ENCODE peak calls at places on chromosome 11, in eight cellular contexts. J, M, D, Z, R, H, F and I are unnamed samples.

GRCh38 chr11:19696073-19696472 is 16.6 kb upstream of the NAV2 start:
- DNase-seq in R (no peak), D (no peak), M (peak; percentile 73), Z (no peak), F (no peak), H (no peak), J (no peak), I (no peak)

GRCh38 chr11:113365895-113366294 is 21.7 kb upstream of the ANKK1 start:
- DNase-seq in F (no peak), M (no peak), J (no peak), R (no peak), D (no peak), H (no peak), Z (no peak), I (no peak)

GRCh38 chr11:111419181-111419580 is 40.1 kb upstream of the POU2AF1 start:
- DNase-seq in D (no peak), F (no peak), Z (no peak), R (no peak), M (no peak), H (no peak), J (no peak), I (no peak)

GRCh38 chr11:70186936-70187335 is 16.2 kb upstream of the FADD start:
- DNase-seq in J (no peak), D (no peak), H (no peak), Z (no peak), R (no peak), M (no peak), F (no peak), I (no peak)

GRCh38 chr11:1838077-1838425 is 730 bp upstream of the TNNI2 start:
- DNase-seq in Z (no peak), J (no peak), M (no peak), F (no peak), R (no peak), H (no peak), D (no peak), I (no peak)

GRCh38 chr11:67345949-67346819 is 7.2 kb downstream of the POLD4 start:
- DNase-seq in D (no peak), J (no peak), Z (no peak), M (peak; percentile 92), R (no peak), F (no peak), H (no peak), I (no peak)

GRCh38 chr11:34086554-34087278 is 18.7 kb upstream of the NAT10 start:
- DNase-seq in F (no peak), Z (no peak), J (no peak), H (no peak), R (no peak), M (no peak), D (no peak), I (no peak)

GRCh38 chr11:130189492-130190210 is 30.1 kb downstream of the ST14 start:
- DNase-seq in J (no peak), D (no peak), M (no peak), Z (no peak), F (no peak), R (no peak), H (no peak), I (no peak)

GRCh38 chr11:126231725-126232459 is 20.3 kb downstream of the FAM118B start:
- DNase-seq in Z (no peak), M (peak; percentile 18), H (peak; percentile 15), J (no peak), F (no peak), R (no peak), D (no peak), I (no peak)

GRCh38 chr11:65532388-65533064 is 7.6 kb downstream of the SCYL1 start:
- DNase-seq in J (no peak), D (no peak), H (no peak), R (no peak), F (no peak), Z (no peak), M (no peak), I (no peak)

GRCh38 chr11:65526744-65527143 is 1.9 kb downstream of the SCYL1 start:
- DNase-seq in F (no peak), Z (no peak), H (no peak), R (no peak), D (no peak), J (no peak), M (no peak), I (no peak)

GRCh38 chr11:65529475-65530156 is 4.7 kb downstream of the SCYL1 start:
- DNase-seq in M (no peak), R (no peak), D (no peak), H (no peak), Z (no peak), F (no peak), J (no peak), I (no peak)

GRCh38 chr11:65528819-65529350 is 4.0 kb downstream of the SCYL1 start:
- DNase-seq in R (no peak), M (no peak), H (no peak), Z (no peak), F (no peak), J (no peak), D (no peak), I (no peak)

GRCh38 chr11:65530157-65530496 is 5.2 kb downstream of the SCYL1 start:
- DNase-seq in J (no peak), F (no peak), M (no peak), R (no peak), H (no peak), Z (no peak), D (no peak), I (no peak)
- TF ChIP-seq CTCF in J (no peak), F (no peak), M (no peak), R (no peak), H (peak; percentile 34), Z (peak; percentile 25), D (peak; percentile 28), I (peak; percentile 17)

DNA sequence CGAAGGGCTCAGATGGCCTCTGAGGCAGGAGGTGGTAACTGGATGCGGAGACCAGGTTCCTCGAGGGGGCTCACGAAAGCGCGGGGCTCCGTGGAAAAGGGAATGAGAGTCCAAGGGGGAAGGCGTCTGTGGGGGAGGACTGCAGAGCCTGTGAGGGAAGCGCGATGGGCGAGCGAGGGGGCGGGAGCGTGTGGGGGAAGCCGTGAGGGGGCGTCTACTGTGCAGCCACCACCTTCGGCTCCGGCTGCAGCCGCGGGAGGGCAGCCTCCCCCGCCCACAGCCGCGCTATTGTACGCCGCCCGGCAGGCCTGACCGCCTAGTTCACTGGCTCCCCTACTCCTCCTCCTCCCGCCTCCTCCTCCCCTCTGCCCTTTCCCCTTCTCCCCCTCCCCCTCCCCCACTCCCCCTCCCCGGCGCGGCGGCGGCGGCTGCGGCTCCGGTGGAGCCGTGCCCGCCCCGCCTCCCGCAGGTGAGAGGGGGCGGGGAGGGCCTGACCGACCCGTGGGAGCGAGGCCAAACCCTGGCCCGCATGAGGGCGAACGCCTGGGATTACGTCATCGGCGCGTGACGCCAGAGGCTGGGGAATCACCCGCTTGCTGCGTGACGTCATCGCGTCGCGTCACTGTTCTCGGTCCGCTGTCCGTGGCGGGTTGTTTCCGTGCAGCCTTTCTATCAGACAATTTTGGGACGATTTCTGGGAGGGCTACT is at the start of gene PAK1:
- DNase-seq in M (peak; percentile 83), H (peak; percentile 78), J (peak; percentile 83), D (peak; percentile 91), F (peak; percentile 93), Z (peak; percentile 67), R (peak; percentile 92), I (peak; percentile 93)
- TF ChIP-seq CTCF in M (no peak), H (peak; percentile 14), J (no peak), D (peak; percentile 30), F (no peak), Z (no peak), R (no peak), I (peak; percentile 43)

GRCh38 chr11:27420722-27421572 is 51.6 kb downstream of the LGR4 start:
- DNase-seq in R (no peak), F (no peak), D (no peak), J (no peak), H (no peak), Z (no peak), M (peak; percentile 34), I (no peak)
- TF ChIP-seq CTCF in R (no peak), F (no peak), D (no peak), J (no peak), H (no peak), Z (no peak), M (no peak), I (no peak)

GRCh38 chr11:65487467-65488272 is 11.2 kb upstream of the MALAT1 start:
- DNase-seq in F (peak; percentile 100), R (peak; percentile 92), J (peak; percentile 96), Z (peak; percentile 100), H (peak; percentile 100), D (peak; percentile 78), M (peak; percentile 99), I (peak; percentile 79)
- TF ChIP-seq CTCF in F (no peak), R (no peak), J (no peak), Z (no peak), H (no peak), D (no peak), M (no peak), I (peak; percentile 12)